ENCODE peak calls at places on chromosomes 5 and 9, in ten cellular contexts. One of them, this sample, is unnamed.

GRCh38 chr9:137175345-137175961 is 3.6 kb upstream of the TMEM210 start:
- DNase-seq in kidney: no peak
- DNase-seq in retinal pigment epithelial cell: no peak
- DNase-seq in vagina: no peak
- DNase-seq in foreskin fibroblast: no peak
- DNase-seq in IMR-90: no peak
- DNase-seq in CD4-positive, alpha-beta memory T cell: no peak
- DNase-seq in sigmoid colon: no peak
- DNase-seq in fibroblast of lung: no peak
- DNase-seq in endodermal cell: peak
- DNase-seq in this sample: no peak

GRCh38 chr5:132086277-132086794 is 12.7 kb downstream of the CSF2 start:
- DNase-seq in foreskin fibroblast: peak
- DNase-seq in sigmoid colon: peak
- DNase-seq in fibroblast of lung: peak
- DNase-seq in retinal pigment epithelial cell: no peak
- DNase-seq in endodermal cell: no peak
- DNase-seq in kidney: no peak
- DNase-seq in vagina: no peak
- DNase-seq in CD4-positive, alpha-beta memory T cell: no peak
- DNase-seq in IMR-90: peak
- DNase-seq in this sample: no peak

GRCh38 chr5:175517824-175518450 is 39.6 kb downstream of the SFXN1 start:
- DNase-seq in CD4-positive, alpha-beta memory T cell: peak
- DNase-seq in kidney: no peak
- DNase-seq in foreskin fibroblast: no peak
- DNase-seq in sigmoid colon: no peak
- DNase-seq in IMR-90: peak
- DNase-seq in endodermal cell: no peak
- DNase-seq in retinal pigment epithelial cell: peak
- DNase-seq in fibroblast of lung: peak
- DNase-seq in vagina: no peak
- DNase-seq in this sample: no peak

GRCh38 chr5:121963409-121963808 is 1.6 kb downstream of the SRFBP1 start:
- DNase-seq in endodermal cell: no peak
- DNase-seq in sigmoid colon: no peak
- DNase-seq in fibroblast of lung: no peak
- DNase-seq in kidney: no peak
- DNase-seq in foreskin fibroblast: no peak
- DNase-seq in IMR-90: no peak
- DNase-seq in CD4-positive, alpha-beta memory T cell: no peak
- DNase-seq in vagina: no peak
- DNase-seq in retinal pigment epithelial cell: no peak
- DNase-seq in this sample: no peak

GRCh38 chr5:7396169-7397004 is 449 bp downstream of the ADCY2 start:
- DNase-seq in fibroblast of lung: no peak
- DNase-seq in endodermal cell: peak
- DNase-seq in CD4-positive, alpha-beta memory T cell: no peak
- DNase-seq in vagina: no peak
- DNase-seq in sigmoid colon: no peak
- DNase-seq in kidney: no peak
- DNase-seq in IMR-90: no peak
- DNase-seq in retinal pigment epithelial cell: no peak
- DNase-seq in foreskin fibroblast: no peak
- DNase-seq in this sample: no peak

GRCh38 chr9:112810696-112811490 is 60.3 kb downstream of the SNX30 start:
- DNase-seq in kidney: no peak
- DNase-seq in vagina: no peak
- DNase-seq in IMR-90: no peak
- DNase-seq in foreskin fibroblast: no peak
- DNase-seq in endodermal cell: peak
- DNase-seq in retinal pigment epithelial cell: no peak
- DNase-seq in CD4-positive, alpha-beta memory T cell: no peak
- DNase-seq in sigmoid colon: no peak
- DNase-seq in fibroblast of lung: no peak
- DNase-seq in this sample: no peak

GRCh38 chr5:392431-392988 is 50.5 kb upstream of the EXOC3 start:
- DNase-seq in fibroblast of lung: no peak
- DNase-seq in sigmoid colon: no peak
- DNase-seq in retinal pigment epithelial cell: no peak
- DNase-seq in endodermal cell: peak
- DNase-seq in CD4-positive, alpha-beta memory T cell: peak
- DNase-seq in vagina: peak
- DNase-seq in IMR-90: peak
- DNase-seq in kidney: no peak
- DNase-seq in foreskin fibroblast: no peak
- DNase-seq in this sample: peak

GRCh38 chr5:60507687-60508086 is 192.3 kb downstream of the DEPDC1B start:
- DNase-seq in endodermal cell: no peak
- DNase-seq in fibroblast of lung: peak
- DNase-seq in sigmoid colon: no peak
- DNase-seq in IMR-90: peak
- DNase-seq in vagina: no peak
- DNase-seq in retinal pigment epithelial cell: no peak
- DNase-seq in foreskin fibroblast: no peak
- DNase-seq in kidney: no peak
- DNase-seq in CD4-positive, alpha-beta memory T cell: no peak
- DNase-seq in this sample: no peak

GRCh38 chr5:165258188-165258855 is 1752.9 kb downstream of the MAT2B start:
- DNase-seq in retinal pigment epithelial cell: peak
- DNase-seq in kidney: no peak
- DNase-seq in fibroblast of lung: no peak
- DNase-seq in foreskin fibroblast: no peak
- DNase-seq in IMR-90: no peak
- DNase-seq in sigmoid colon: no peak
- DNase-seq in vagina: no peak
- DNase-seq in CD4-positive, alpha-beta memory T cell: no peak
- DNase-seq in endodermal cell: no peak
- DNase-seq in this sample: no peak

GRCh38 chr5:147887925-147888324 is 9.4 kb downstream of the SCGB3A2 start:
- DNase-seq in fibroblast of lung: no peak
- DNase-seq in IMR-90: peak
- DNase-seq in endodermal cell: no peak
- DNase-seq in retinal pigment epithelial cell: no peak
- DNase-seq in vagina: no peak
- DNase-seq in foreskin fibroblast: no peak
- DNase-seq in CD4-positive, alpha-beta memory T cell: no peak
- DNase-seq in kidney: no peak
- DNase-seq in sigmoid colon: no peak
- DNase-seq in this sample: no peak

GRCh38 chr9:35598863-35599590 is 6.0 kb upstream of the TESK1 start:
- DNase-seq in IMR-90: no peak
- DNase-seq in endodermal cell: peak
- DNase-seq in fibroblast of lung: no peak
- DNase-seq in retinal pigment epithelial cell: no peak
- DNase-seq in kidney: no peak
- DNase-seq in vagina: no peak
- DNase-seq in CD4-positive, alpha-beta memory T cell: no peak
- DNase-seq in foreskin fibroblast: no peak
- DNase-seq in sigmoid colon: no peak
- DNase-seq in this sample: no peak

GRCh38 chr9:114008667-114009410 is 69.3 kb downstream of the AMBP start:
- DNase-seq in CD4-positive, alpha-beta memory T cell: no peak
- DNase-seq in kidney: peak
- DNase-seq in retinal pigment epithelial cell: no peak
- DNase-seq in vagina: peak
- DNase-seq in fibroblast of lung: no peak
- DNase-seq in foreskin fibroblast: no peak
- DNase-seq in sigmoid colon: peak
- DNase-seq in endodermal cell: peak
- DNase-seq in IMR-90: no peak
- DNase-seq in this sample: no peak

GRCh38 chr9:87664153-87665060 is 61.5 kb upstream of the CTSL start:
- DNase-seq in retinal pigment epithelial cell: no peak
- DNase-seq in CD4-positive, alpha-beta memory T cell: no peak
- DNase-seq in endodermal cell: no peak
- DNase-seq in vagina: no peak
- DNase-seq in sigmoid colon: no peak
- DNase-seq in foreskin fibroblast: no peak
- DNase-seq in kidney: no peak
- DNase-seq in IMR-90: no peak
- DNase-seq in fibroblast of lung: no peak
- DNase-seq in this sample: no peak

GRCh38 chr5:171435908-171436307 is 16.5 kb downstream of the FGF18 start:
- DNase-seq in kidney: no peak
- DNase-seq in vagina: no peak
- DNase-seq in CD4-positive, alpha-beta memory T cell: no peak
- DNase-seq in foreskin fibroblast: no peak
- DNase-seq in fibroblast of lung: no peak
- DNase-seq in sigmoid colon: no peak
- DNase-seq in retinal pigment epithelial cell: no peak
- DNase-seq in IMR-90: no peak
- DNase-seq in endodermal cell: no peak
- DNase-seq in this sample: no peak

GRCh38 chr9:76394896-76395244 is 644 bp upstream of the RFK start:
- DNase-seq in sigmoid colon: peak
- DNase-seq in endodermal cell: peak
- DNase-seq in retinal pigment epithelial cell: no peak
- DNase-seq in CD4-positive, alpha-beta memory T cell: no peak
- DNase-seq in IMR-90: no peak
- DNase-seq in foreskin fibroblast: no peak
- DNase-seq in fibroblast of lung: no peak
- DNase-seq in vagina: peak
- DNase-seq in kidney: peak
- DNase-seq in this sample: no peak

DNA sequence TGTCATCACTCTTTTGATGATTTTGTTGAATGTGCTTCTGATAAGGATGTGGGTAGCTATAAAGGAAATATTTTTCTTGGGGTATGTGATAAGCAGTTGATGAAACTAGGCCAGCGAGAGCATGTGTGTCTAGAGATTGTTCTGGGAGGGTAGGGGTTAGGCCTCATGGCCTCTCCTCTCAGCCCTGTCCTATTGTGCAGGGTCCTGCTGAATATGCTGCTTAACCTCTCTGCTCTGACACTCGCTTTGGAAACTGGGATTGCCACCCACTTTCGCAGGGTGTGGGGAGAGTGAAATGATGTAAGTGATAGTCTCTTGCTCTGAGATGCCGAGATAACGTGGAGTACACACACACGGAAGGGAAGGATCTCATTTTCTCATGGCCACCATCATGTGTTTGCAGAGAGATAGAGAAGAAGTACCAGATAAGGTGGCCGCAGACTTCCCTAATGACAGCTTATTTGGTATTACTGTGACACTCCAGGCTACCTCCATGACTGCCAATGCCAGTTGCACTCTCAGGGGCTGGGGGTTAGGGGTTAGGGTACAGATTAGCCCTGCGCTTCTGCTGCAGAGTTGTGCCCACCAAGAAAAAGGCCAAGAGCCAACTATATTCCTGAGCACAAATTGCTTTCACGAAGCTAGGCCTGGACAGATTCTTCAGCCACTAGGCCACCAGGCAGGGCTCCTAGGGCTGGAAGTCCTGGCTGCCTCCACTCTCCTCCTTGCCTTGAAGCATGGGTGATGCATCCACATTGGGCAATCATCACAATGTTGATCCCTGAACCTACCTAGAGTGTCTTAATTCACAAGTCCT is 25.2 kb upstream of the TNFAIP8 start:
- DNase-seq in CD4-positive, alpha-beta memory T cell: peak
- DNase-seq in retinal pigment epithelial cell: no peak
- DNase-seq in endodermal cell: peak
- DNase-seq in vagina: no peak
- DNase-seq in sigmoid colon: no peak
- DNase-seq in fibroblast of lung: no peak
- DNase-seq in kidney: no peak
- DNase-seq in foreskin fibroblast: no peak
- DNase-seq in IMR-90: no peak
- DNase-seq in this sample: no peak
- H3K4me3 ChIP-seq in CD4-positive, alpha-beta memory T cell: peak
- H3K4me3 ChIP-seq in retinal pigment epithelial cell: no peak
- H3K4me3 ChIP-seq in endodermal cell: no peak
- H3K4me3 ChIP-seq in vagina: no peak
- H3K4me3 ChIP-seq in sigmoid colon: no peak
- H3K4me3 ChIP-seq in fibroblast of lung: no peak
- H3K4me3 ChIP-seq in kidney: no peak
- H3K4me3 ChIP-seq in foreskin fibroblast: no peak
- H3K4me3 ChIP-seq in IMR-90: no peak
- H3K4me3 ChIP-seq in this sample: no peak

DNA sequence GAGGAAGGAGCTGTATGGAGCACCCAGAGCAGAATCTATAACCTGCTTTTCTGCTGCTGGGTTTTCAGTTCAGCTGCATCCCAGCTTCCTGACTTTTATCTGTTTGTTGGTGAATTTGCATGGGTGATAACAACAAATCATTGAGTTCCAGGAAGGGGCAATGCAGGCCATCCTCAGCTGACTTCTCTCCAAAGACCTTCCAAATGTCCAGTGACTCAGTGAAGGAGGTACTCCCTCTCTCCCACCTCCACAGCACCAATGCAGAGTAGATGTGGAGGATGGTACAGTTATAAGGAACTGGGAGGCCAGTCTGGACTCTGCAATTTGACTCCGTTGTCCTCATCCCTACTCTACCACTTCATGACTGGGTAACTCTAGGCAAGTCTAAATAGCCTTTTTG is 1.7 kb upstream of the TXN start:
- DNase-seq in CD4-positive, alpha-beta memory T cell: no peak
- DNase-seq in IMR-90: peak
- DNase-seq in retinal pigment epithelial cell: no peak
- DNase-seq in fibroblast of lung: no peak
- DNase-seq in endodermal cell: no peak
- DNase-seq in sigmoid colon: no peak
- DNase-seq in foreskin fibroblast: no peak
- DNase-seq in vagina: no peak
- DNase-seq in kidney: no peak
- DNase-seq in this sample: no peak
- H3K4me3 ChIP-seq in CD4-positive, alpha-beta memory T cell: no peak
- H3K4me3 ChIP-seq in IMR-90: no peak
- H3K4me3 ChIP-seq in retinal pigment epithelial cell: no peak
- H3K4me3 ChIP-seq in fibroblast of lung: no peak
- H3K4me3 ChIP-seq in endodermal cell: peak
- H3K4me3 ChIP-seq in sigmoid colon: no peak
- H3K4me3 ChIP-seq in foreskin fibroblast: peak
- H3K4me3 ChIP-seq in vagina: no peak
- H3K4me3 ChIP-seq in kidney: no peak
- H3K4me3 ChIP-seq in this sample: peak

GRCh38 chr9:37465249-37466036 is at the start of gene ZBTB5:
- DNase-seq in fibroblast of lung: peak
- DNase-seq in IMR-90: peak
- DNase-seq in retinal pigment epithelial cell: peak
- DNase-seq in vagina: peak
- DNase-seq in endodermal cell: peak
- DNase-seq in sigmoid colon: peak
- DNase-seq in CD4-positive, alpha-beta memory T cell: peak
- DNase-seq in kidney: peak
- DNase-seq in foreskin fibroblast: peak
- DNase-seq in this sample: peak
- H3K4me3 ChIP-seq in fibroblast of lung: peak
- H3K4me3 ChIP-seq in IMR-90: peak
- H3K4me3 ChIP-seq in retinal pigment epithelial cell: peak
- H3K4me3 ChIP-seq in vagina: peak
- H3K4me3 ChIP-seq in endodermal cell: peak
- H3K4me3 ChIP-seq in sigmoid colon: peak
- H3K4me3 ChIP-seq in CD4-positive, alpha-beta memory T cell: peak
- H3K4me3 ChIP-seq in kidney: peak
- H3K4me3 ChIP-seq in foreskin fibroblast: peak
- H3K4me3 ChIP-seq in this sample: peak

DNA sequence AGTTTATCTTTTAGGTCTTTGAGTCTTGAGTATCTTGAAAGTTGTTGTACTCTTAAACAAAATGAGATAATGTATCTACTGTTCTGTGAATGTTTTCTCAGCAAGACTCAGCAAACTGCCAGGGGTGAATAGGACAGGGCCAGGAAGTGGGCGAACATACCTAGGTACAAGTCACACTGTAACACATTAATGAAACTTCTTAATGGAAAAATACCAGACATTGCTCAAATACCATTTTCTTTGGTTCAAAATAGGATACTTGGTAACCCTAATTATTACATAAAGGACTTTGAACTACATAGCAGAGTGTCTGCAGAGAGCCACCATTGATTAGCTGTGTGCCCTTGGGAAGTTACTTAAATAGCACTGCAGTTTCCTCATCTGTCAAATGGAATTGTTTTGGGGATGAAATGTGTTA is 197.5 kb downstream of the ARHGEF28 start:
- DNase-seq in endodermal cell: no peak
- DNase-seq in fibroblast of lung: no peak
- DNase-seq in IMR-90: peak
- DNase-seq in CD4-positive, alpha-beta memory T cell: no peak
- DNase-seq in vagina: no peak
- DNase-seq in retinal pigment epithelial cell: peak
- DNase-seq in kidney: no peak
- DNase-seq in sigmoid colon: no peak
- DNase-seq in foreskin fibroblast: peak
- DNase-seq in this sample: no peak
- H3K4me3 ChIP-seq in endodermal cell: no peak
- H3K4me3 ChIP-seq in fibroblast of lung: no peak
- H3K4me3 ChIP-seq in IMR-90: no peak
- H3K4me3 ChIP-seq in CD4-positive, alpha-beta memory T cell: no peak
- H3K4me3 ChIP-seq in vagina: no peak
- H3K4me3 ChIP-seq in retinal pigment epithelial cell: no peak
- H3K4me3 ChIP-seq in kidney: no peak
- H3K4me3 ChIP-seq in sigmoid colon: no peak
- H3K4me3 ChIP-seq in foreskin fibroblast: no peak
- H3K4me3 ChIP-seq in this sample: no peak